ENCODE peak calls at places on chromosome 1, in seven cellular contexts. U is activated B cell treated with CpG ODN at 0.5 μM for 24 hours, L is A549, O is Calu3, X is B cell, T is tibial nerve, A is upper lobe of right lung. Y is an unnamed sample.

GRCh38 chr1:232620356-232620841 is 9.5 kb downstream of the SIPA1L2 start:
- DNase-seq in U (no peak), L (no peak), O (no peak), X (no peak), T (no peak), A (no peak), Y (no peak)

GRCh38 chr1:6218380-6218779 is 12.5 kb downstream of the RNF207 start:
- DNase-seq in U (no peak), L (no peak), O (peak; percentile 47), X (no peak), T (no peak), A (no peak), Y (no peak)

GRCh38 chr1:202567747-202568146 is 142.5 kb downstream of the SYT2 start:
- DNase-seq in U (no peak), L (no peak), O (no peak), X (no peak), T (no peak), A (no peak), Y (no peak)

GRCh38 chr1:245598524-245599310 is 443.9 kb downstream of the KIF26B start:
- DNase-seq in U (no peak), L (no peak), O (no peak), X (no peak), T (no peak), A (no peak), Y (no peak)

GRCh38 chr1:97770376-97770775 is 150.5 kb downstream of the DPYD start:
- DNase-seq in U (no peak), L (no peak), O (no peak), X (no peak), T (no peak), A (no peak), Y (no peak)

GRCh38 chr1:156709743-156710489 is 4.5 kb upstream of the CRABP2 start:
- DNase-seq in U (no peak), L (no peak), O (no peak), X (no peak), T (peak; percentile 50), A (no peak), Y (no peak)

GRCh38 chr1:20717452-20718342 is at the start of gene KIF17:
- DNase-seq in U (peak; percentile 80), L (peak; percentile 33), O (peak; percentile 72), X (peak; percentile 57), T (peak; percentile 39), A (peak; percentile 89), Y (peak; percentile 83)

GRCh38 chr1:153265457-153265856 is 6.0 kb downstream of the LORICRIN start:
- DNase-seq in U (no peak), L (no peak), O (no peak), X (no peak), T (no peak), A (no peak), Y (no peak)

GRCh38 chr1:174743654-174744561 is 255.8 kb upstream of the CACYBP start:
- DNase-seq in U (no peak), L (peak; percentile 16), O (no peak), X (no peak), T (no peak), A (no peak), Y (peak; percentile 31)
- TF ChIP-seq CTCF in U (no peak), L (peak; percentile 88), O (peak; percentile 56), X (peak; percentile 84), T (peak; percentile 67), A (peak; percentile 72), Y (peak; percentile 56)

GRCh38 chr1:110185181-110185580 is 24.9 kb upstream of the KCNC4 start:
- DNase-seq in U (no peak), L (no peak), O (no peak), X (no peak), T (no peak), A (no peak), Y (no peak)
- TF ChIP-seq CTCF in U (no peak), L (no peak), O (no peak), X (no peak), T (no peak), A (no peak), Y (no peak)

GRCh38 chr1:205262706-205263105 is 35.0 kb downstream of the TMCC2 start:
- DNase-seq in U (no peak), L (no peak), O (no peak), X (no peak), T (no peak), A (no peak), Y (no peak)
- TF ChIP-seq CTCF in U (no peak), L (no peak), O (no peak), X (no peak), T (no peak), A (no peak), Y (no peak)

GRCh38 chr1:241630005-241630404 is 10.2 kb downstream of the CHML start:
- DNase-seq in U (no peak), L (no peak), O (no peak), X (no peak), T (no peak), A (no peak), Y (no peak)
- TF ChIP-seq CTCF in U (no peak), L (no peak), O (no peak), X (no peak), T (no peak), A (no peak), Y (no peak)